ENCODE peak calls at places on chromosomes 5 and 9, in eight cellular contexts. Q is neural progenitor cell; U is CD8-positive, alpha-beta T cell; C is activated B cell treated with CpG ODN at 0.5 μM for 24 hours; H is Calu3; K is AG09319; R is uterus; Y is cardiac muscle cell. S is an unnamed sample.

GRCh38 chr5:139222346-139222745 is 24.2 kb upstream of the SIL1 start:
- DNase-seq in Q (no peak), U (no peak), C (no peak), H (peak; percentile 16), K (no peak), R (no peak), Y (no peak), S (no peak)

GRCh38 chr5:6683241-6683640 is 30.0 kb upstream of the TENT4A start:
- DNase-seq in Q (no peak), U (no peak), C (no peak), H (no peak), K (no peak), R (no peak), Y (no peak), S (no peak)

GRCh38 chr9:76433851-76434250 is 25.1 kb upstream of the GCNT1 start:
- DNase-seq in Q (no peak), U (no peak), C (no peak), H (no peak), K (no peak), R (no peak), Y (no peak), S (no peak)

GRCh38 chr9:92680166-92681119 is 10.5 kb upstream of the IPPK start:
- DNase-seq in Q (no peak), U (no peak), C (no peak), H (no peak), K (no peak), R (no peak), Y (no peak), S (no peak)

GRCh38 chr5:25963251-25964008 is 1075.0 kb downstream of the CDH9 start:
- DNase-seq in Q (no peak), U (no peak), C (no peak), H (no peak), K (no peak), R (no peak), Y (no peak), S (no peak)

GRCh38 chr5:141920771-141921170 is 2.9 kb upstream of the DELE1 start:
- DNase-seq in Q (no peak), U (no peak), C (no peak), H (no peak), K (no peak), R (no peak), Y (no peak), S (no peak)

GRCh38 chr5:159441441-159441840 is 111.2 kb upstream of the IL12B start:
- DNase-seq in Q (peak; percentile 56), U (no peak), C (no peak), H (peak; percentile 30), K (no peak), R (no peak), Y (no peak), S (no peak)

GRCh38 chr9:110029422-110029814 is 178.5 kb downstream of the C9orf152 start:
- DNase-seq in Q (no peak), U (no peak), C (no peak), H (peak; percentile 34), K (peak; percentile 81), R (peak; percentile 37), Y (peak; percentile 96), S (peak; percentile 66)

GRCh38 chr5:80866372-80866771 is 93.8 kb upstream of the RASGRF2 start:
- DNase-seq in Q (no peak), U (no peak), C (no peak), H (no peak), K (no peak), R (no peak), Y (no peak), S (no peak)

GRCh38 chr9:81557452-81557956 is 131.8 kb downstream of the TLE1 start:
- DNase-seq in Q (no peak), U (no peak), C (no peak), H (no peak), K (peak; percentile 54), R (no peak), Y (peak; percentile 69), S (no peak)

GRCh38 chr5:34697308-34698108 is 41.4 kb downstream of the RAI14 start:
- DNase-seq in Q (no peak), U (no peak), C (no peak), H (no peak), K (no peak), R (no peak), Y (no peak), S (no peak)

GRCh38 chr9:123599781-123600180 is 243.8 kb downstream of the CRB2 start:
- DNase-seq in Q (no peak), U (no peak), C (no peak), H (no peak), K (no peak), R (no peak), Y (no peak), S (no peak)

GRCh38 chr5:133885566-133885965 is 82.9 kb downstream of the C5orf15 start:
- DNase-seq in Q (no peak), U (no peak), C (no peak), H (no peak), K (no peak), R (no peak), Y (no peak), S (no peak)

GRCh38 chr5:24225051-24225450 is 419.7 kb downstream of the CDH10 start:
- DNase-seq in Q (no peak), U (no peak), C (no peak), H (no peak), K (no peak), R (no peak), Y (no peak), S (no peak)

GRCh38 chr5:7577381-7577780 is 181.4 kb downstream of the ADCY2 start:
- DNase-seq in Q (no peak), U (no peak), C (no peak), H (no peak), K (no peak), R (no peak), Y (no peak), S (no peak)

GRCh38 chr5:132419517-132420468 is 50.3 kb downstream of the SLC22A5 start:
- DNase-seq in Q (peak; percentile 84), U (peak; percentile 54), C (peak; percentile 62), H (peak; percentile 87), K (peak; percentile 59), R (peak; percentile 73), Y (peak; percentile 86), S (peak; percentile 74)

GRCh38 chr9:83013261-83013610 is 49.7 kb downstream of the RASEF start:
- DNase-seq in Q (no peak), U (no peak), C (no peak), H (no peak), K (peak; percentile 20), R (no peak), Y (no peak), S (no peak)

GRCh38 chr9:112097712-112098688 is 77.1 kb downstream of the SUSD1 start:
- DNase-seq in Q (peak; percentile 91), U (peak; percentile 47), C (no peak), H (peak; percentile 78), K (peak; percentile 54), R (peak; percentile 36), Y (peak; percentile 87), S (peak; percentile 52)

GRCh38 chr5:119583684-119584083 is 45.7 kb upstream of the FAM170A start:
- DNase-seq in Q (no peak), U (no peak), C (no peak), H (no peak), K (no peak), R (no peak), Y (no peak), S (no peak)

GRCh38 chr5:119582987-119583386 is 46.4 kb upstream of the FAM170A start:
- DNase-seq in Q (peak; percentile 86), U (no peak), C (no peak), H (no peak), K (no peak), R (no peak), Y (no peak), S (no peak)

GRCh38 chr5:119578937-119579336 is 50.4 kb upstream of the FAM170A start:
- DNase-seq in Q (peak; percentile 50), U (no peak), C (no peak), H (peak; percentile 50), K (no peak), R (no peak), Y (peak; percentile 10), S (no peak)
- TF ChIP-seq CTCF in Q (peak; percentile 46), U (no peak), C (no peak), H (peak; percentile 58), K (no peak), R (no peak), Y (no peak), S (peak; percentile 49)

GRCh38 chr5:61301820-61302563 is 30.1 kb upstream of the ZSWIM6 start:
- DNase-seq in Q (peak; percentile 27), U (no peak), C (no peak), H (peak; percentile 86), K (peak; percentile 96), R (no peak), Y (peak; percentile 99), S (no peak)
- TF ChIP-seq CTCF in Q (no peak), U (no peak), C (no peak), H (no peak), K (no peak), R (no peak), Y (no peak), S (no peak)

DNA sequence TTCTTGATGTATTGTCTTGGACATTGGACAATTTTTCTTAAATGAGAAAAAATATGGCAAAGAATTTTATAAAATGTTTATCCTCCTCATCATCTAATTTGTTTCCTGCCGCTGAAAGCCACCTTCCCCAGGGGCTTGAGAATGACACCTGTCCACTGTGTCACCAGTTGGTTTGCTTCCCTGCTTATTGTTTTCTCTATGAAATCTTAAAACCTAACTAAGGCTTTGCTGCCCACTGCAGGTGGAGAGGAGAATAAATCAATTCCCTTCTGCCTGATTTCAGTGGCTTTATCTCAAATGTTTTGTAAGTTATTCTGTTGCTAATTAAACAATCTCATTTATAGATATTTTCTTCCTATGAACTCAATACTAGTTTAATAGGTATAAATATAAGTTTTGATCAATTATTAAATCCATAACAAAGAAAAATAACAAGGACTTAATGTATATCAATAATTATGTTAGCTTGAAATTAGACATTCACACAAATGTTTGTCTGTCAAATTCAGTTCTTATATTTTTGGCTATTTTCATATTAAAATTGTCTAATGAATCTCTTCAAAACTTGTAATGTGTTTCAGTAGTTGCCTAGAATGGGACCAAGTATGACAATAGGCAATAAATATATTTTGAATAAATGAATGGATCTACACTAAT is 822.5 kb downstream of the PTPRD start:
- DNase-seq in Q (peak; percentile 69), U (no peak), C (no peak), H (peak; percentile 56), K (no peak), R (no peak), Y (peak; percentile 3), S (no peak)
- TF ChIP-seq CTCF in Q (peak; percentile 88), U (no peak), C (no peak), H (peak; percentile 20), K (peak; percentile 69), R (peak; percentile 31), Y (peak; percentile 36), S (no peak)

GRCh38 chr5:180330810-180331646 is 22.1 kb downstream of the GFPT2 start:
- DNase-seq in Q (no peak), U (no peak), C (no peak), H (peak; percentile 39), K (peak; percentile 78), R (peak; percentile 94), Y (peak; percentile 99), S (no peak)

GRCh38 chr5:180333661-180334060 is 19.5 kb downstream of the GFPT2 start:
- DNase-seq in Q (no peak), U (no peak), C (no peak), H (no peak), K (no peak), R (no peak), Y (peak; percentile 52), S (no peak)

GRCh38 chr5:180331647-180331950 is 21.5 kb downstream of the GFPT2 start:
- DNase-seq in Q (peak; percentile 85), U (no peak), C (no peak), H (no peak), K (no peak), R (no peak), Y (no peak), S (no peak)

GRCh38 chr5:180332861-180333260 is 20.3 kb downstream of the GFPT2 start:
- DNase-seq in Q (no peak), U (no peak), C (no peak), H (no peak), K (no peak), R (no peak), Y (no peak), S (no peak)

GRCh38 chr5:180332051-180332517 is 21.1 kb downstream of the GFPT2 start:
- DNase-seq in Q (peak; percentile 80), U (no peak), C (no peak), H (no peak), K (no peak), R (no peak), Y (peak; percentile 53), S (no peak)
- TF ChIP-seq CTCF in Q (peak; percentile 40), U (no peak), C (no peak), H (no peak), K (peak; percentile 11), R (no peak), Y (peak; percentile 41), S (no peak)

S was measured in CD14-positive monocyte.